ENCODE peak calls at places on chromosomes 2 and 18, in nine cellular contexts. Y, N, U, D, E, T, W, P and C are unnamed samples.

GRCh38 chr2:40797115-40797514 is 345.2 kb upstream of the SLC8A1 start:
- DNase-seq in Y (no peak), N (no peak), U (no peak), D (no peak), E (no peak), T (no peak), W (no peak), P (peak), C (no peak)

GRCh38 chr18:5983479-5983878 is 88.2 kb upstream of the TMEM200C start:
- DNase-seq in Y (no peak), N (no peak), U (no peak), D (no peak), E (no peak), T (no peak), W (no peak), P (no peak), C (no peak)

GRCh38 chr2:26122633-26123032 is 50.3 kb upstream of the GAREM2 start:
- DNase-seq in Y (no peak), N (no peak), U (no peak), D (no peak), E (no peak), T (no peak), W (no peak), P (no peak), C (no peak)

GRCh38 chr2:218128781-218129478 is 3.1 kb downstream of the CXCR2 start:
- DNase-seq in Y (no peak), N (no peak), U (no peak), D (no peak), E (peak), T (no peak), W (no peak), P (no peak), C (no peak)

GRCh38 chr2:217929294-217929671 is 73.5 kb downstream of the TNS1 start:
- DNase-seq in Y (no peak), N (no peak), U (no peak), D (peak), E (no peak), T (no peak), W (no peak), P (no peak), C (no peak)

GRCh38 chr18:75063615-75064512 is 145.1 kb downstream of the PTGR3 start:
- DNase-seq in Y (no peak), N (no peak), U (no peak), D (no peak), E (no peak), T (no peak), W (no peak), P (no peak), C (no peak)

GRCh38 chr2:11998626-11999378 is 252.4 kb downstream of the LPIN1 start:
- DNase-seq in Y (no peak), N (no peak), U (no peak), D (no peak), E (no peak), T (no peak), W (no peak), P (peak), C (no peak)

GRCh38 chr2:232624554-232624842 is 8.9 kb upstream of the EFHD1 start:
- DNase-seq in Y (no peak), N (no peak), U (no peak), D (no peak), E (no peak), T (no peak), W (no peak), P (no peak), C (no peak)

GRCh38 chr2:227407601-227408089 is 19.9 kb upstream of the SCYGR1 start:
- DNase-seq in Y (no peak), N (peak), U (peak), D (peak), E (no peak), T (no peak), W (no peak), P (no peak), C (no peak)

GRCh38 chr2:220356076-220356475 is 728.6 kb downstream of the SLC4A3 start:
- DNase-seq in Y (peak), N (no peak), U (no peak), D (no peak), E (no peak), T (no peak), W (no peak), P (peak), C (no peak)

GRCh38 chr2:62627667-62628066 is 77.8 kb upstream of the EHBP1 start:
- DNase-seq in Y (no peak), N (no peak), U (peak), D (no peak), E (no peak), T (no peak), W (no peak), P (no peak), C (no peak)

GRCh38 chr2:128028668-128029054 is 802 bp upstream of the SAP130 start:
- DNase-seq in Y (no peak), N (no peak), U (no peak), D (no peak), E (no peak), T (no peak), W (no peak), P (no peak), C (no peak)

GRCh38 chr18:22194151-22194598 is 24.8 kb downstream of the GATA6 start:
- DNase-seq in Y (no peak), N (no peak), U (peak), D (no peak), E (no peak), T (no peak), W (no peak), P (no peak), C (no peak)

GRCh38 chr2:133158442-133158841 is 409.8 kb downstream of the NCKAP5 start:
- DNase-seq in Y (no peak), N (no peak), U (no peak), D (no peak), E (no peak), T (no peak), W (no peak), P (no peak), C (no peak)

GRCh38 chr2:134273240-134273983 is 19.5 kb downstream of the MGAT5 start:
- DNase-seq in Y (no peak), N (no peak), U (no peak), D (no peak), E (no peak), T (no peak), W (peak), P (no peak), C (no peak)

GRCh38 chr18:24073791-24074190 is 59.2 kb downstream of the TTC39C start:
- DNase-seq in Y (no peak), N (no peak), U (no peak), D (no peak), E (no peak), T (no peak), W (no peak), P (no peak), C (no peak)

GRCh38 chr2:196230051-196230450 is 58.7 kb upstream of the STK17B start:
- DNase-seq in Y (no peak), N (no peak), U (no peak), D (no peak), E (peak), T (peak), W (peak), P (no peak), C (no peak)

GRCh38 chr18:49612515-49613033 is 50.7 kb downstream of the LIPG start:
- DNase-seq in Y (no peak), N (no peak), U (peak), D (no peak), E (no peak), T (no peak), W (no peak), P (no peak), C (no peak)

GRCh38 chr2:6452702-6453481 is 412.8 kb downstream of the CMPK2 start:
- DNase-seq in Y (no peak), N (no peak), U (peak), D (no peak), E (no peak), T (no peak), W (no peak), P (peak), C (no peak)

GRCh38 chr2:62474173-62474572 is 31.8 kb downstream of the TMEM17 start:
- DNase-seq in Y (no peak), N (no peak), U (no peak), D (no peak), E (no peak), T (no peak), W (no peak), P (no peak), C (no peak)

GRCh38 chr2:49240608-49241007 is 86.3 kb upstream of the FSHR start:
- DNase-seq in Y (no peak), N (no peak), U (peak), D (no peak), E (no peak), T (no peak), W (no peak), P (peak), C (no peak)

GRCh38 chr2:23280401-23280800 is 104.6 kb upstream of the KLHL29 start:
- DNase-seq in Y (no peak), N (no peak), U (no peak), D (no peak), E (no peak), T (no peak), W (no peak), P (no peak), C (no peak)

GRCh38 chr18:79503406-79503805 is 107.7 kb downstream of the NFATC1 start:
- DNase-seq in Y (no peak), N (no peak), U (no peak), D (peak), E (no peak), T (no peak), W (no peak), P (no peak), C (no peak)

GRCh38 chr2:128894896-128895295 is 576.2 kb upstream of the HS6ST1 start:
- DNase-seq in Y (no peak), N (no peak), U (no peak), D (no peak), E (no peak), T (no peak), W (no peak), P (no peak), C (no peak)

GRCh38 chr2:162317910-162318279 is 589 bp downstream of the IFIH1 start:
- DNase-seq in Y (no peak), N (no peak), U (no peak), D (peak), E (no peak), T (peak), W (peak), P (no peak), C (peak)

GRCh38 chr2:120682654-120683053 is 53.0 kb upstream of the GLI2 start:
- DNase-seq in Y (no peak), N (no peak), U (no peak), D (no peak), E (no peak), T (no peak), W (no peak), P (no peak), C (no peak)

GRCh38 chr2:237429761-237430160 is 15.8 kb upstream of the COL6A3 start:
- DNase-seq in Y (no peak), N (no peak), U (no peak), D (no peak), E (no peak), T (no peak), W (no peak), P (no peak), C (no peak)

GRCh38 chr18:50896093-50896492 is 17.2 kb downstream of the ME2 start:
- DNase-seq in Y (no peak), N (no peak), U (no peak), D (no peak), E (no peak), T (no peak), W (no peak), P (no peak), C (no peak)

GRCh38 chr2:104969564-104969963 is 68.3 kb upstream of the MRPS9 start:
- DNase-seq in Y (peak), N (no peak), U (peak), D (no peak), E (no peak), T (no peak), W (no peak), P (no peak), C (no peak)

GRCh38 chr2:40103590-40103989 is 324.5 kb upstream of the THUMPD2 start:
- DNase-seq in Y (no peak), N (no peak), U (no peak), D (no peak), E (no peak), T (no peak), W (no peak), P (peak), C (no peak)

GRCh38 chr2:113219889-113220641 is 46.3 kb downstream of the PSD4 start:
- DNase-seq in Y (peak), N (peak), U (peak), D (no peak), E (no peak), T (no peak), W (no peak), P (peak), C (no peak)

GRCh38 chr2:163641986-163642385 is 93.8 kb downstream of the FIGN start:
- DNase-seq in Y (no peak), N (no peak), U (no peak), D (no peak), E (no peak), T (no peak), W (no peak), P (peak), C (no peak)

GRCh38 chr2:235868224-235868623 is 300.0 kb downstream of the GBX2 start:
- DNase-seq in Y (no peak), N (no peak), U (peak), D (no peak), E (no peak), T (no peak), W (no peak), P (peak), C (peak)

GRCh38 chr2:190532581-190532980 is 1.9 kb downstream of the NEMP2 start:
- DNase-seq in Y (no peak), N (no peak), U (no peak), D (no peak), E (no peak), T (no peak), W (no peak), P (no peak), C (no peak)

GRCh38 chr2:28654981-28655322 is 96.7 kb upstream of the PPP1CB start:
- DNase-seq in Y (no peak), N (no peak), U (no peak), D (no peak), E (no peak), T (no peak), W (no peak), P (no peak), C (no peak)

GRCh38 chr2:28659127-28659526 is 92.5 kb upstream of the PPP1CB start:
- DNase-seq in Y (no peak), N (no peak), U (no peak), D (no peak), E (no peak), T (no peak), W (no peak), P (no peak), C (no peak)

GRCh38 chr2:28656937-28657615 is 94.6 kb upstream of the PPP1CB start:
- DNase-seq in Y (peak), N (no peak), U (no peak), D (no peak), E (no peak), T (no peak), W (no peak), P (no peak), C (no peak)

GRCh38 chr2:28661589-28662001 is 90.0 kb upstream of the PPP1CB start:
- DNase-seq in Y (no peak), N (peak), U (no peak), D (peak), E (no peak), T (no peak), W (no peak), P (peak), C (peak)

DNA sequence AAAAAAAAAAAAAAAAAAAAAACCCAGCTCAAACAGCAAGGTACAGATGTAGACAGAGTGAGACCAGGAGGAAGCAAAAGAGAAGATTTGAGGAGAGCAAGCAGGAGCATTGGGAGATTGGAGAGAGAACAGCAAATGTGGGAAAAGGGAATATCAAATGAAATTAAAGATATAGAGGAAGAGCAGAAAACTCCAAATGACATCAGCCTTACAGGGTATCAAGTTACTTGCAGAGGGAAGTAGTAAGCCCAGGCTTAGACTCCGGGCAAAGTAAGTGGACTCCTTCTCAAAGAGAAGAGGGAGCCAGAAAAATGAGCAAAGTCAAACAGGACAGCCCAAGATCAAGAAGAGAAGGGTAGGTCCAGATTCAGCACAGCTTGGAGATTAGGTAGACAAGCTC is 93.3 kb upstream of the PPP1CB start:
- DNase-seq in Y (no peak), N (no peak), U (no peak), D (no peak), E (no peak), T (no peak), W (no peak), P (peak), C (no peak)
- H3K27ac ChIP-seq in Y (no peak), N (no peak), U (no peak), D (no peak), E (no peak), T (no peak), W (no peak), P (peak), C (peak)

GRCh38 chr2:239275037-239275685 is 125.7 kb downstream of the HDAC4 start:
- DNase-seq in Y (peak), N (peak), U (no peak), D (peak), E (peak), T (peak), W (peak), P (peak), C (peak)
- H3K4me3 ChIP-seq in Y (peak), N (no peak), U (no peak), D (peak), E (peak), T (peak), W (peak), P (no peak), C (peak)

GRCh38 chr18:63180971-63181376 is 138.6 kb downstream of the BCL2 start:
- DNase-seq in Y (no peak), N (no peak), U (no peak), D (no peak), E (no peak), T (no peak), W (no peak), P (no peak), C (no peak)
- H3K27ac ChIP-seq in Y (no peak), N (no peak), U (no peak), D (no peak), E (no peak), T (no peak), W (no peak), P (no peak), C (no peak)

DNA sequence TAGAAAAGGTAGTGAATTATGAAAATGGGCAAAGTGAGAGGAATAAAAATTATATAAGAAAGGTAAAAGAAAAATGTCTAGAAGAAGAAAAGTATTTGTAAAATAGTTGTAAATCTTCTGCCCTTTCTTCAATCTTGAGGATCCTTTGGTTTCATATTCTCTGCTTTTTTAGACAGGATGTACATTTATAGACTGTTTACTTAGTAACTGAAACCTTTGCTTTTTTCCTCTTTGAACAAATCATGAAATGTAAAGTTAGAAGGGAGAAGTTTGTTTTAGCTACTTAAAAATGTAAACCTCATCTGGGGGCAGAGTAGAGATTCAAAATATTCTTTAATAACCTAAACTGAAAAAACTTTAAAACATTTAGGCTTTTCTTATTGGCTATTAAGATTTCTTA is 150.4 kb upstream of the ITGA4 start:
- DNase-seq in Y (no peak), N (no peak), U (no peak), D (no peak), E (no peak), T (no peak), W (no peak), P (peak), C (no peak)
- H3K4me3 ChIP-seq in Y (no peak), N (no peak), U (no peak), D (no peak), E (peak), T (no peak), W (no peak), P (no peak), C (no peak)

GRCh38 chr2:109481196-109481555 is 132.6 kb downstream of the SEPTIN10 start:
- DNase-seq in Y (no peak), N (no peak), U (no peak), D (no peak), E (no peak), T (no peak), W (no peak), P (no peak), C (no peak)
- H3K27ac ChIP-seq in Y (no peak), N (no peak), U (no peak), D (no peak), E (no peak), T (no peak), W (no peak), P (no peak), C (peak)

GRCh38 chr2:239159476-239159911 is 241.3 kb downstream of the HDAC4 start:
- DNase-seq in Y (no peak), N (no peak), U (no peak), D (no peak), E (no peak), T (no peak), W (no peak), P (no peak), C (peak)

GRCh38 chr2:239158641-239159475 is 242.0 kb downstream of the HDAC4 start:
- DNase-seq in Y (no peak), N (no peak), U (peak), D (no peak), E (no peak), T (no peak), W (no peak), P (no peak), C (peak)

GRCh38 chr2:239157269-239157668 is 243.6 kb downstream of the HDAC4 start:
- DNase-seq in Y (no peak), N (no peak), U (no peak), D (no peak), E (no peak), T (no peak), W (no peak), P (no peak), C (peak)

GRCh38 chr2:239156516-239157265 is 244.1 kb downstream of the HDAC4 start:
- DNase-seq in Y (no peak), N (no peak), U (no peak), D (no peak), E (no peak), T (no peak), W (no peak), P (no peak), C (peak)

DNA sequence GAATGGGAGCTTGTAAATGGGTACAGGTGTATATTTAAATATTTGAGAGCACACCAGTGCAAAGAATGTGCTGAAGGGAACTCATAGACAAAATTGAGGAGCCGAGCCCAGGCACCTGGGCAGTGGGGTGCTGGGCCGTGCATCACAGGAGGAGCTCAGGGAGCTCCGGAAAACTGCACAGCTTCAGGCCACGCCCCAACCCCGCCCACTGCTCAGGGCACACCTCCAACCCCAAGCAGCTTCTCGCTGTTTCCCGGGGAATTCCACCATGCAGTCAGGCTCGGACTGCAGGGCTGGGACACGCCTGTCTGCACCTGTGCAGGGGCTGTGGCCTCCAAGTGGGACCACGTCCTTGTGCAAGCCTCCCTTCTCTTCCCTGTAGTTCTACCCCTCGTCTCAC is 243.1 kb downstream of the HDAC4 start:
- DNase-seq in Y (peak), N (no peak), U (peak), D (peak), E (no peak), T (no peak), W (no peak), P (peak), C (peak)
- H3K4me3 ChIP-seq in Y (no peak), N (no peak), U (no peak), D (no peak), E (no peak), T (no peak), W (no peak), P (no peak), C (no peak)

GRCh38 chr18:57434536-57435494 is at the start of gene ONECUT2:
- DNase-seq in Y (peak), N (peak), U (peak), D (peak), E (peak), T (peak), W (peak), P (peak), C (no peak)
- H3K27ac ChIP-seq in Y (no peak), N (no peak), U (no peak), D (no peak), E (no peak), T (no peak), W (no peak), P (no peak), C (no peak)

GRCh38 chr18:12038082-12038660 is 55.5 kb upstream of the ANKRD62 start:
- DNase-seq in Y (no peak), N (no peak), U (peak), D (no peak), E (no peak), T (no peak), W (no peak), P (no peak), C (peak)
- H3K4me3 ChIP-seq in Y (no peak), N (peak), U (peak), D (peak), E (peak), T (no peak), W (peak), P (no peak), C (peak)